ENCODE peak calls at places on chromosomes 2 and 18, in ten cellular contexts. One of them, this sample, is unnamed.
A peak's percentile ranks its signal among the peaks of the same experiment; 100 is the strongest.

GRCh38 chr2:220891405-220891804 is 680.7 kb downstream of the EPHA4 start:
- DNase-seq in fibroblast of lung: peak; percentile 95
- DNase-seq in Peyer's patch: no peak
- DNase-seq in AG04450: peak; percentile 62
- DNase-seq in K562: no peak
- DNase-seq in tibial artery: no peak
- DNase-seq in psoas muscle: no peak
- DNase-seq in A549: peak; percentile 47
- DNase-seq in uterus: no peak
- DNase-seq in cardiac fibroblast: peak; percentile 40
- DNase-seq in this sample: no peak

GRCh38 chr18:66778048-66778447 is 174.2 kb upstream of the CDH19 start:
- DNase-seq in fibroblast of lung: no peak
- DNase-seq in Peyer's patch: no peak
- DNase-seq in AG04450: no peak
- DNase-seq in K562: no peak
- DNase-seq in tibial artery: no peak
- DNase-seq in psoas muscle: no peak
- DNase-seq in A549: no peak
- DNase-seq in uterus: no peak
- DNase-seq in cardiac fibroblast: no peak
- DNase-seq in this sample: no peak

GRCh38 chr18:23844991-23845680 is 155.9 kb downstream of the LAMA3 start:
- DNase-seq in fibroblast of lung: peak; percentile 77
- DNase-seq in Peyer's patch: no peak
- DNase-seq in AG04450: no peak
- DNase-seq in K562: no peak
- DNase-seq in tibial artery: no peak
- DNase-seq in psoas muscle: no peak
- DNase-seq in A549: peak; percentile 15
- DNase-seq in uterus: no peak
- DNase-seq in cardiac fibroblast: peak; percentile 52
- DNase-seq in this sample: no peak

GRCh38 chr18:65942854-65943253 is 192.0 kb downstream of the CDH7 start:
- DNase-seq in fibroblast of lung: no peak
- DNase-seq in Peyer's patch: no peak
- DNase-seq in AG04450: no peak
- DNase-seq in K562: no peak
- DNase-seq in tibial artery: no peak
- DNase-seq in psoas muscle: no peak
- DNase-seq in A549: no peak
- DNase-seq in uterus: no peak
- DNase-seq in cardiac fibroblast: no peak
- DNase-seq in this sample: no peak

GRCh38 chr2:154696771-154697170 is 1.7 kb upstream of the KCNJ3 start:
- DNase-seq in fibroblast of lung: no peak
- DNase-seq in Peyer's patch: no peak
- DNase-seq in AG04450: no peak
- DNase-seq in K562: no peak
- DNase-seq in tibial artery: no peak
- DNase-seq in psoas muscle: no peak
- DNase-seq in A549: no peak
- DNase-seq in uterus: no peak
- DNase-seq in cardiac fibroblast: no peak
- DNase-seq in this sample: no peak

GRCh38 chr18:61917870-61918269 is 25.1 kb upstream of the RNF152 start:
- DNase-seq in fibroblast of lung: no peak
- DNase-seq in Peyer's patch: no peak
- DNase-seq in AG04450: no peak
- DNase-seq in K562: no peak
- DNase-seq in tibial artery: no peak
- DNase-seq in psoas muscle: no peak
- DNase-seq in A549: no peak
- DNase-seq in uterus: no peak
- DNase-seq in cardiac fibroblast: peak; percentile 33
- DNase-seq in this sample: no peak

GRCh38 chr2:86487062-86487461 is 45.9 kb downstream of the KDM3A start:
- DNase-seq in fibroblast of lung: no peak
- DNase-seq in Peyer's patch: no peak
- DNase-seq in AG04450: no peak
- DNase-seq in K562: no peak
- DNase-seq in tibial artery: no peak
- DNase-seq in psoas muscle: no peak
- DNase-seq in A549: peak; percentile 18
- DNase-seq in uterus: no peak
- DNase-seq in cardiac fibroblast: no peak
- DNase-seq in this sample: no peak

GRCh38 chr2:157628532-157629415 is at the start of gene ACVR1C:
- DNase-seq in fibroblast of lung: peak; percentile 64
- DNase-seq in Peyer's patch: peak; percentile 86
- DNase-seq in AG04450: no peak
- DNase-seq in K562: peak; percentile 69
- DNase-seq in tibial artery: peak; percentile 70
- DNase-seq in psoas muscle: peak; percentile 76
- DNase-seq in A549: peak; percentile 84
- DNase-seq in uterus: peak; percentile 15
- DNase-seq in cardiac fibroblast: peak; percentile 55
- DNase-seq in this sample: peak; percentile 17

GRCh38 chr2:96157649-96158553 is 12.7 kb upstream of the DUSP2 start:
- DNase-seq in fibroblast of lung: peak; percentile 17
- DNase-seq in Peyer's patch: peak; percentile 45
- DNase-seq in AG04450: no peak
- DNase-seq in K562: peak; percentile 92
- DNase-seq in tibial artery: no peak
- DNase-seq in psoas muscle: peak; percentile 42
- DNase-seq in A549: no peak
- DNase-seq in uterus: no peak
- DNase-seq in cardiac fibroblast: no peak
- DNase-seq in this sample: no peak

GRCh38 chr2:217943379-217944321 is 59.1 kb downstream of the TNS1 start:
- DNase-seq in fibroblast of lung: peak; percentile 70
- DNase-seq in Peyer's patch: peak; percentile 66
- DNase-seq in AG04450: no peak
- DNase-seq in K562: peak; percentile 75
- DNase-seq in tibial artery: peak; percentile 95
- DNase-seq in psoas muscle: peak; percentile 91
- DNase-seq in A549: peak; percentile 35
- DNase-seq in uterus: peak; percentile 85
- DNase-seq in cardiac fibroblast: peak; percentile 75
- DNase-seq in this sample: peak; percentile 96

GRCh38 chr18:32010124-32010745 is 8.4 kb upstream of the RNF125 start:
- DNase-seq in fibroblast of lung: no peak
- DNase-seq in Peyer's patch: no peak
- DNase-seq in AG04450: no peak
- DNase-seq in K562: no peak
- DNase-seq in tibial artery: no peak
- DNase-seq in psoas muscle: no peak
- DNase-seq in A549: no peak
- DNase-seq in uterus: no peak
- DNase-seq in cardiac fibroblast: peak; percentile 18
- DNase-seq in this sample: no peak

GRCh38 chr2:127784965-127785518 is 25.9 kb downstream of the WDR33 start:
- DNase-seq in fibroblast of lung: no peak
- DNase-seq in Peyer's patch: no peak
- DNase-seq in AG04450: no peak
- DNase-seq in K562: no peak
- DNase-seq in tibial artery: no peak
- DNase-seq in psoas muscle: no peak
- DNase-seq in A549: no peak
- DNase-seq in uterus: no peak
- DNase-seq in cardiac fibroblast: no peak
- DNase-seq in this sample: no peak
- H3K4me3 ChIP-seq in fibroblast of lung: no peak overlapping the region
- H3K4me3 ChIP-seq in Peyer's patch: no peak overlapping the region
- H3K4me3 ChIP-seq in AG04450: no peak overlapping the region
- H3K4me3 ChIP-seq in K562: no peak overlapping the region
- H3K4me3 ChIP-seq in tibial artery: no peak overlapping the region
- H3K4me3 ChIP-seq in psoas muscle: no peak overlapping the region
- H3K4me3 ChIP-seq in A549: no peak overlapping the region
- H3K4me3 ChIP-seq in uterus: no peak overlapping the region
- H3K4me3 ChIP-seq in cardiac fibroblast: no peak overlapping the region
- H3K4me3 ChIP-seq in this sample: no peak overlapping the region

DNA sequence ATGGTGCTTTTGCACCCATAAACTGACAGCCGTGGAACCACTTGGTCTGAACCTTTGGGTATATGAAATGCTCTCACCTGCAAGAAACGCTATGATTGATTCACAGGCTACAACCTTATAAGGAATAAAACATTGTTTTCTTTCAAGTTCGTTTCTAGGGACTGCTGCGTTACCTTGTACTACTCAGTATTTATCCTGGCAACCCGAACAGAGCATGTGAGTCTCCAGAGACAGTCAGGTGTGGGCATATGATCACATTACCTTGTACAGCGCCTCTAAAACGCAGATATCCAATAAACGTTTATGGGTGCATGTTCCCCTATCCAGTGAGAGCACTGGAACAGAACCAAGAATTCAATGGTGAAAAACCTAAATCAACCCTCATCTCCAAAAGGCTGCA is 1.7 kb downstream of the CCBE1 start:
- DNase-seq in fibroblast of lung: no peak
- DNase-seq in Peyer's patch: no peak
- DNase-seq in AG04450: no peak
- DNase-seq in K562: no peak
- DNase-seq in tibial artery: no peak
- DNase-seq in psoas muscle: no peak
- DNase-seq in A549: no peak
- DNase-seq in uterus: no peak
- DNase-seq in cardiac fibroblast: no peak
- DNase-seq in this sample: no peak
- H3K4me3 ChIP-seq in fibroblast of lung: peak overlapping the region; percentile 70
- H3K4me3 ChIP-seq in Peyer's patch: no peak overlapping the region
- H3K4me3 ChIP-seq in AG04450: peak overlapping the region; percentile 95
- H3K4me3 ChIP-seq in K562: no peak overlapping the region
- H3K4me3 ChIP-seq in tibial artery: no peak overlapping the region
- H3K4me3 ChIP-seq in psoas muscle: no peak overlapping the region
- H3K4me3 ChIP-seq in A549: peak overlapping the region; percentile 64
- H3K4me3 ChIP-seq in uterus: no peak overlapping the region
- H3K4me3 ChIP-seq in cardiac fibroblast: peak overlapping the region; percentile 94
- H3K4me3 ChIP-seq in this sample: no peak overlapping the region

GRCh38 chr2:223027442-223027841 is 24.5 kb upstream of the KCNE4 start:
- DNase-seq in fibroblast of lung: peak; percentile 80
- DNase-seq in Peyer's patch: no peak
- DNase-seq in AG04450: no peak
- DNase-seq in K562: no peak
- DNase-seq in tibial artery: no peak
- DNase-seq in psoas muscle: no peak
- DNase-seq in A549: peak; percentile 51
- DNase-seq in uterus: no peak
- DNase-seq in cardiac fibroblast: peak; percentile 73
- DNase-seq in this sample: no peak

GRCh38 chr2:223032187-223033142 is 19.5 kb upstream of the KCNE4 start:
- DNase-seq in fibroblast of lung: peak; percentile 80
- DNase-seq in Peyer's patch: no peak
- DNase-seq in AG04450: no peak
- DNase-seq in K562: no peak
- DNase-seq in tibial artery: no peak
- DNase-seq in psoas muscle: no peak
- DNase-seq in A549: no peak
- DNase-seq in uterus: no peak
- DNase-seq in cardiac fibroblast: peak; percentile 18
- DNase-seq in this sample: no peak

GRCh38 chr2:223020971-223021675 is 30.9 kb upstream of the KCNE4 start:
- DNase-seq in fibroblast of lung: no peak
- DNase-seq in Peyer's patch: no peak
- DNase-seq in AG04450: no peak
- DNase-seq in K562: no peak
- DNase-seq in tibial artery: no peak
- DNase-seq in psoas muscle: no peak
- DNase-seq in A549: no peak
- DNase-seq in uterus: no peak
- DNase-seq in cardiac fibroblast: no peak
- DNase-seq in this sample: no peak

GRCh38 chr2:223026357-223027110 is 25.5 kb upstream of the KCNE4 start:
- DNase-seq in fibroblast of lung: peak; percentile 46
- DNase-seq in Peyer's patch: no peak
- DNase-seq in AG04450: no peak
- DNase-seq in K562: no peak
- DNase-seq in tibial artery: no peak
- DNase-seq in psoas muscle: no peak
- DNase-seq in A549: peak; percentile 54
- DNase-seq in uterus: no peak
- DNase-seq in cardiac fibroblast: peak; percentile 69
- DNase-seq in this sample: no peak
- H3K4me3 ChIP-seq in fibroblast of lung: no peak overlapping the region
- H3K4me3 ChIP-seq in Peyer's patch: no peak overlapping the region
- H3K4me3 ChIP-seq in AG04450: no peak overlapping the region
- H3K4me3 ChIP-seq in K562: no peak overlapping the region
- H3K4me3 ChIP-seq in tibial artery: no peak overlapping the region
- H3K4me3 ChIP-seq in psoas muscle: no peak overlapping the region
- H3K4me3 ChIP-seq in A549: no peak overlapping the region
- H3K4me3 ChIP-seq in uterus: no peak overlapping the region
- H3K4me3 ChIP-seq in cardiac fibroblast: no peak overlapping the region
- H3K4me3 ChIP-seq in this sample: no peak overlapping the region

GRCh38 chr2:223545830-223546229 is 56.3 kb downstream of the SCG2 start:
- DNase-seq in fibroblast of lung: peak; percentile 34
- DNase-seq in Peyer's patch: no peak
- DNase-seq in AG04450: no peak
- DNase-seq in K562: no peak
- DNase-seq in tibial artery: no peak
- DNase-seq in psoas muscle: no peak
- DNase-seq in A549: no peak
- DNase-seq in uterus: no peak
- DNase-seq in cardiac fibroblast: no peak
- DNase-seq in this sample: no peak

GRCh38 chr2:223548194-223548593 is 54.0 kb downstream of the SCG2 start:
- DNase-seq in fibroblast of lung: peak; percentile 28
- DNase-seq in Peyer's patch: no peak
- DNase-seq in AG04450: no peak
- DNase-seq in K562: no peak
- DNase-seq in tibial artery: no peak
- DNase-seq in psoas muscle: no peak
- DNase-seq in A549: no peak
- DNase-seq in uterus: no peak
- DNase-seq in cardiac fibroblast: no peak
- DNase-seq in this sample: no peak

GRCh38 chr2:223545406-223545805 is 56.8 kb downstream of the SCG2 start:
- DNase-seq in fibroblast of lung: no peak
- DNase-seq in Peyer's patch: no peak
- DNase-seq in AG04450: no peak
- DNase-seq in K562: no peak
- DNase-seq in tibial artery: no peak
- DNase-seq in psoas muscle: no peak
- DNase-seq in A549: no peak
- DNase-seq in uterus: no peak
- DNase-seq in cardiac fibroblast: no peak
- DNase-seq in this sample: no peak

GRCh38 chr2:223554923-223555322 is 47.2 kb downstream of the SCG2 start:
- DNase-seq in fibroblast of lung: no peak
- DNase-seq in Peyer's patch: no peak
- DNase-seq in AG04450: no peak
- DNase-seq in K562: no peak
- DNase-seq in tibial artery: no peak
- DNase-seq in psoas muscle: no peak
- DNase-seq in A549: no peak
- DNase-seq in uterus: no peak
- DNase-seq in cardiac fibroblast: no peak
- DNase-seq in this sample: no peak

DNA sequence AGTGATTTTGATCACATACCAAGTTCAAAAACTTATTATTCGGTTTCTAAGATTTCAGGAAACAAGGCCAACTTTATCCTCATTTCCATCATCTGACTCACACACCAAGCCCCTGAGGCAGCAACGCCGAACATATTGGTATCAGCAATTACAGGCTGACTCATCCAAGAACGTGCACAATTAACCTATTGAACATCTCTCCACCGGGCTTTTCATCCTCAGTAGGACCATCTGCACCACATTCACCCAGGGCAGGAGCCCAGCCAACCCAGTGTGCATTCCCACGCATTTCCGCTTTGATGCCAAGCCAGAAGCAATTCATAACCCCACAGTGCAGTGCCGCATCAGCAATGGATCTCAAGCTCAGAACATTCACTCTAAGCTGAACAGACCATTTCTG is 52.9 kb downstream of the SCG2 start:
- DNase-seq in fibroblast of lung: peak; percentile 99
- DNase-seq in Peyer's patch: no peak
- DNase-seq in AG04450: peak; percentile 78
- DNase-seq in K562: no peak
- DNase-seq in tibial artery: no peak
- DNase-seq in psoas muscle: no peak
- DNase-seq in A549: peak; percentile 65
- DNase-seq in uterus: no peak
- DNase-seq in cardiac fibroblast: peak; percentile 78
- DNase-seq in this sample: peak; percentile 21
- H3K4me3 ChIP-seq in fibroblast of lung: no peak overlapping the region
- H3K4me3 ChIP-seq in Peyer's patch: no peak overlapping the region
- H3K4me3 ChIP-seq in AG04450: no peak overlapping the region
- H3K4me3 ChIP-seq in K562: no peak overlapping the region
- H3K4me3 ChIP-seq in tibial artery: no peak overlapping the region
- H3K4me3 ChIP-seq in psoas muscle: no peak overlapping the region
- H3K4me3 ChIP-seq in A549: no peak overlapping the region
- H3K4me3 ChIP-seq in uterus: no peak overlapping the region
- H3K4me3 ChIP-seq in cardiac fibroblast: no peak overlapping the region
- H3K4me3 ChIP-seq in this sample: no peak overlapping the region